ENCODE peak calls at places on chromosomes 5 and 9, in six cellular contexts. D is right atrium auricular region; K is PC-3; V is esophagus squamous epithelium; G is stomach; U is CD8-positive, alpha-beta T cell. Q is an unnamed sample.

GRCh38 chr5:75509956-75510355 is 1.5 kb downstream of the CERT1 start:
- DNase-seq in D (no peak), K (peak; percentile 9), V (no peak), G (no peak), U (no peak), Q (peak; percentile 15)

GRCh38 chr5:110653231-110653970 is 73.1 kb downstream of the TMEM232 start:
- DNase-seq in D (no peak), K (no peak), V (no peak), G (no peak), U (no peak), Q (no peak)

GRCh38 chr5:32057157-32058096 is 116.7 kb downstream of the GOLPH3 start:
- DNase-seq in D (no peak), K (peak; percentile 79), V (no peak), G (no peak), U (no peak), Q (no peak)

GRCh38 chr5:32785639-32786216 is 74.6 kb downstream of the NPR3 start:
- DNase-seq in D (no peak), K (peak; percentile 73), V (no peak), G (no peak), U (no peak), Q (no peak)

GRCh38 chr5:766666-767431 is 17.7 kb downstream of the ZDHHC11B start:
- DNase-seq in D (no peak), K (no peak), V (no peak), G (no peak), U (no peak), Q (no peak)

GRCh38 chr5:170120576-170120975 is 14.9 kb downstream of the FOXI1 start:
- DNase-seq in D (no peak), K (peak; percentile 41), V (no peak), G (no peak), U (no peak), Q (no peak)

GRCh38 chr5:142984016-142984415 is 213.8 kb downstream of the ARHGAP26 start:
- DNase-seq in D (no peak), K (no peak), V (no peak), G (no peak), U (no peak), Q (no peak)

GRCh38 chr5:104130320-104130719 is 567.7 kb upstream of the NUDT12 start:
- DNase-seq in D (no peak), K (peak; percentile 42), V (no peak), G (no peak), U (no peak), Q (no peak)

GRCh38 chr9:20243866-20244647 is 378.2 kb downstream of the MLLT3 start:
- DNase-seq in D (no peak), K (no peak), V (no peak), G (no peak), U (no peak), Q (no peak)

GRCh38 chr9:94100152-94100879 is 16.1 kb downstream of the PTPDC1 start:
- DNase-seq in D (no peak), K (no peak), V (no peak), G (no peak), U (no peak), Q (no peak)

GRCh38 chr9:99000480-99001395 is 57.0 kb downstream of the COL15A1 start:
- DNase-seq in D (no peak), K (peak; percentile 68), V (no peak), G (peak; percentile 52), U (peak; percentile 69), Q (no peak)

GRCh38 chr9:3912260-3912659 is 386.5 kb upstream of the RFX3 start:
- DNase-seq in D (no peak), K (no peak), V (no peak), G (no peak), U (no peak), Q (no peak)

GRCh38 chr5:75054110-75054930 is 2.0 kb upstream of the GCNT4 start:
- DNase-seq in D (peak; percentile 68), K (no peak), V (no peak), G (peak; percentile 61), U (no peak), Q (peak; percentile 52)

GRCh38 chr9:102355982-102356381 is 617.5 kb upstream of the GRIN3A start:
- DNase-seq in D (no peak), K (no peak), V (no peak), G (no peak), U (no peak), Q (no peak)

GRCh38 chr5:172641359-172642045 is 439 bp downstream of the NEURL1B start:
- DNase-seq in D (no peak), K (no peak), V (no peak), G (no peak), U (no peak), Q (peak; percentile 68)

GRCh38 chr5:172640822-172641358 is at the start of gene NEURL1B:
- DNase-seq in D (peak; percentile 73), K (peak; percentile 77), V (no peak), G (peak; percentile 77), U (peak; percentile 20), Q (peak; percentile 88)

GRCh38 chr5:172642511-172642910 is 1.4 kb downstream of the NEURL1B start:
- DNase-seq in D (no peak), K (no peak), V (no peak), G (no peak), U (no peak), Q (no peak)

GRCh38 chr5:172642926-172643325 is 1.9 kb downstream of the NEURL1B start:
- DNase-seq in D (no peak), K (no peak), V (no peak), G (no peak), U (no peak), Q (no peak)

DNA sequence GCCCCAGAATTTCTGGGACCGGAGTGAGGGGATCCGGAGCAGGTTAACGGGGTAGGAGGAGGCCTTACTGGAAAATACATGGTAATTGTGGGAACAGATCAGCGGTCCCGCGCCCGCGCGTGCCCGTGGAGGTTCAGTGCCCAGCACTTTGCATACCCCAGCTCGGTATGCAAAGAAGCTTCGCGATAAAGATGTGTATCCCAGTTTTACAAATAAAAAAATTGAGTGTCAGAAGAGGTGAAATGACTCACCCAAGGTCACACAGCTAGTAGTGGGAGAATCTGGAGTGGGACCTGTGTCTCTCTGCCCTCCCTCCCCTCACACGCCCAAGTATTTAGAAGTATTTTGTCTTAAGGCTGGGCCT is 965 bp downstream of the NEURL1B start:
- DNase-seq in D (no peak), K (no peak), V (no peak), G (no peak), U (no peak), Q (no peak)
- TF ChIP-seq CTCF in D (no peak), K (no peak), V (no peak), G (no peak), U (no peak), Q (no peak)

GRCh38 chr9:74245871-74246552 is 251.1 kb upstream of the RORB start:
- DNase-seq in D (no peak), K (no peak), V (no peak), G (no peak), U (no peak), Q (no peak)
- H3K4me1 ChIP-seq in D (no peaks in the 10 kb centered on the region), K (no peaks in the 10 kb centered on the region), V (no peaks in the 10 kb centered on the region), G (no peaks in the 10 kb centered on the region), U (no peaks in the 10 kb centered on the region), Q (no peaks in the 10 kb centered on the region)

GRCh38 chr5:159106193-159106568 is 6.5 kb upstream of the EBF1 start:
- DNase-seq in D (no peak), K (no peak), V (no peak), G (no peak), U (no peak), Q (no peak)

GRCh38 chr5:159104759-159105317 is 5.1 kb upstream of the EBF1 start:
- DNase-seq in D (no peak), K (no peak), V (no peak), G (no peak), U (no peak), Q (no peak)

GRCh38 chr5:159106569-159107282 is 7.0 kb upstream of the EBF1 start:
- DNase-seq in D (peak; percentile 81), K (peak; percentile 69), V (no peak), G (peak; percentile 71), U (peak; percentile 69), Q (peak; percentile 76)

GRCh38 chr5:159104058-159104651 is 4.4 kb upstream of the EBF1 start:
- DNase-seq in D (no peak), K (peak; percentile 25), V (no peak), G (no peak), U (no peak), Q (no peak)

DNA sequence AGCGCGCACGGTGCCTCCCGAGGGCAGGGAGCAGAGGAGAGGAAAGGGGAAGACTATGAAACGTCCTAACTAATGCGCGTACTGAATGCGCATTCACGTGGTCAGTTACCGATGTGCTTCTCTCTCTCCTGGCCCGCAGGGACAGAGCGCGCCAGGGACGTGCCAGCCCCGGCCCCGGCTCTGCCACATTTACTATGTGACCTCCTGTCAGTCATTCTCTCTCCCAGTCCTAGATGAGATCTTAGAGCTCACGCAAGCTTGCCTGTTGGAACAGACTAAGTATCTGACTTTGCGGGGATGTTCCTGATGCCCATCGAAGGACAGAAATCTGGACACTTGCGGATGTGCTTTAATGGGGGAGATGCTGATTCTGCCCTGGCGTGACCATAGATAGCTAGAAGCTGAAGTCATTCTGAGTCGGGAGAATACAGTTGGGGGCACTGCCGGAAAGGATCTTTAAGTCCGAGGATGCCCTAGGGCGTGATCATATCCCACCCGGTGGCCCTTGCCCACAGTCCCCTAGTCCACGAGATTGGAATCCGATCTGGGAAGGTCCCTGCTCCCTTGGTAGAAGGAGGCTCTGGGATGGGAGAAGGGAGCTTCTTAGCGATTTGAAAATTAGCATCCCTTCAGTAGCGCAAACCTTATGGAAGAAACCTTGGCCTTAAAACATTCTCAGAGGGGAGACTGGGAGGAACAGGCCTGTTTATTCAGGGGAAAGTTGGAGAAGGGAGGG is 5.8 kb upstream of the EBF1 start:
- DNase-seq in D (no peak), K (no peak), V (no peak), G (no peak), U (no peak), Q (peak; percentile 47)
- H3K4me3 ChIP-seq in D (no peak overlapping the region), K (no peak overlapping the region), V (no peak overlapping the region), G (peak overlapping the region; percentile 17), U (peak overlapping the region; percentile 21), Q (no peak overlapping the region)

GRCh38 chr5:160263326-160263850 is 34.1 kb downstream of the FABP6 start:
- DNase-seq in D (no peak), K (no peak), V (no peak), G (no peak), U (no peak), Q (no peak)

GRCh38 chr5:160269017-160269416 is 39.7 kb downstream of the FABP6 start:
- DNase-seq in D (peak; percentile 96), K (no peak), V (peak; percentile 39), G (peak; percentile 73), U (peak; percentile 24), Q (peak; percentile 81)

GRCh38 chr5:160266044-160266718 is 36.9 kb downstream of the FABP6 start:
- DNase-seq in D (no peak), K (no peak), V (no peak), G (no peak), U (no peak), Q (no peak)

GRCh38 chr5:160268111-160268510 is 38.8 kb downstream of the FABP6 start:
- DNase-seq in D (no peak), K (no peak), V (no peak), G (no peak), U (no peak), Q (no peak)

DNA sequence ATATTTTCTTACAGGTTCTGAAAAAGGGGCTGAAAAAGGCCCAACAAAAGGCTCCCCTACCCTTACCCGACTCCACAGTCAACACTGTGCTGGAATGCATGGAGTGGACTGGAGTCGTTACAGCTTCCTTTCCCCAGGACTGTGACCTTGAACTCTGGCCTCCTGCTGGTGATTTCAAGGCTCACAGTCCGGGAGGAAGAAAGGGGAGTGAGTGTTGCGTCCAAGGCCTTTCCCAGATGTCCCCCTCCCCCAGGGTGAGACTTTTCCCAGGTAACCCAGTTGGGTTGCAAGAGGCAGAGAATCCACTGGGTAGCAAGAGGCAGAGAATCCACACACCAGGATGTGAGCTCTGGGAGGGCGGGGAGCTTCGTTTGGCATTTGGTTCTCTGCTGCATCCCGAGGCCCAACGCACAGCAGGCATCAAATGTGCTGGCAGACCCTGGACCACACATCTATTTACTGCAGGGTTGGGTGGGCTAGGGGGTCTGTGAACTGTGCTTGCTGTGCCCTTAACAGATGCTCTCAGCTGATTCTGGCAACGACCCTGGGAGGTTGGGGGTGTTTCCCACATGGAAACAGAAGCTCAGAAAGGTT is 37.5 kb downstream of the FABP6 start:
- DNase-seq in D (no peak), K (no peak), V (no peak), G (no peak), U (no peak), Q (no peak)
- TF ChIP-seq CTCF in D (no peak), K (no peak), V (no peak), G (no peak), U (no peak), Q (no peak)